ENCODE peak calls at places on chromosome 12, in five cellular contexts. H is mesendoderm, E is IMR-90, W is H1, A is mesenchymal stem cell. D is an unnamed sample.

GRCh38 chr12:80721326-80721725 is 4.6 kb downstream of the MYF5 start:
- DNase-seq in A (no peak), W (no peak), H (no peak), E (no peak), D (no peak)

GRCh38 chr12:124853781-124854636 is 9.7 kb downstream of the SCARB1 start:
- DNase-seq in A (no peak), H (no peak), E (no peak), W (no peak), D (no peak)

GRCh38 chr12:42584539-42585174 is 4.9 kb downstream of the PRICKLE1 start:
- DNase-seq in W (no peak), H (no peak), A (no peak), E (no peak), D (no peak)

GRCh38 chr12:120015313-120015712 is 26.3 kb downstream of the BICDL1 start:
- DNase-seq in A (no peak), H (no peak), E (no peak), W (no peak), D (no peak)

GRCh38 chr12:64671682-64672081 is 61.4 kb downstream of the RASSF3 start:
- DNase-seq in E (no peak), A (no peak), W (no peak), H (no peak), D (no peak)

GRCh38 chr12:30197392-30198047 is 413.8 kb upstream of the TMTC1 start:
- DNase-seq in A (peak; percentile 80), W (no peak), H (peak; percentile 28), E (peak; percentile 43), D (no peak)

GRCh38 chr12:118446247-118446646 is 69.9 kb downstream of the SUDS3 start:
- DNase-seq in A (no peak), W (no peak), E (no peak), H (peak; percentile 10), D (no peak)

GRCh38 chr12:82593901-82594396 is 92.8 kb upstream of the TMTC2 start:
- DNase-seq in E (no peak), A (no peak), H (no peak), W (no peak), D (peak; percentile 4)

GRCh38 chr12:56126732-56127239 is 1.3 kb upstream of the ESYT1 start:
- DNase-seq in W (no peak), H (no peak), E (no peak), A (no peak), D (no peak)

GRCh38 chr12:20629414-20630156 is 65.5 kb upstream of the SLCO1C1 start:
- DNase-seq in H (no peak), W (no peak), E (peak; percentile 21), A (peak; percentile 13), D (no peak)

GRCh38 chr12:5003025-5003666 is 40.5 kb upstream of the KCNA5 start:
- DNase-seq in E (peak; percentile 50), W (peak; percentile 85), A (peak; percentile 24), H (peak; percentile 78), D (peak; percentile 54)

GRCh38 chr12:110256780-110257431 is 24.1 kb upstream of the ATP2A2 start:
- DNase-seq in A (peak; percentile 62), H (no peak), E (no peak), W (no peak), D (no peak)

GRCh38 chr12:27431185-27431584 is 15.4 kb upstream of the SMCO2 start:
- DNase-seq in E (no peak), A (no peak), H (no peak), W (no peak), D (no peak)

GRCh38 chr12:70052931-70053497 is 190.2 kb upstream of the CNOT2 start:
- DNase-seq in A (peak; percentile 76), E (peak; percentile 67), H (peak; percentile 85), W (no peak), D (no peak)

GRCh38 chr12:50353869-50354593 is 42.4 kb downstream of the FAM186A start:
- DNase-seq in E (peak; percentile 34), A (peak; percentile 55), H (no peak), W (no peak), D (no peak)

GRCh38 chr12:3097186-3097804 is 20.1 kb downstream of the TSPAN9 start:
- DNase-seq in E (peak; percentile 75), W (no peak), H (peak; percentile 59), A (peak; percentile 77), D (no peak)

GRCh38 chr12:90335561-90335960 is 619.4 kb downstream of the CCER1 start:
- DNase-seq in H (no peak), W (no peak), A (no peak), E (no peak), D (no peak)

GRCh38 chr12:132393991-132394949 is 64.9 kb upstream of the GALNT9 start:
- DNase-seq in W (no peak), E (no peak), H (no peak), A (no peak), D (no peak)

GRCh38 chr12:91922139-91922538 is 223.5 kb downstream of the BTG1 start:
- DNase-seq in W (no peak), H (no peak), A (peak; percentile 45), E (peak; percentile 5), D (no peak)

GRCh38 chr12:19616781-19617180 is 177.5 kb downstream of the AEBP2 start:
- DNase-seq in W (no peak), E (no peak), H (no peak), A (no peak), D (no peak)
- H3K23ac ChIP-seq in W (no peak overlapping the region), E (no peak overlapping the region), H (no peak overlapping the region), A (no peak overlapping the region), D (no peak overlapping the region)

GRCh38 chr12:1439201-1439600 is 155.2 kb downstream of the FBXL14 start:
- DNase-seq in W (no peak), H (no peak), E (no peak), A (no peak), D (no peak)
- H2BK15ac ChIP-seq in W (no peak overlapping the region), H (no peak overlapping the region), E (no peak overlapping the region), A (no peak overlapping the region), D (no peak overlapping the region)

DNA sequence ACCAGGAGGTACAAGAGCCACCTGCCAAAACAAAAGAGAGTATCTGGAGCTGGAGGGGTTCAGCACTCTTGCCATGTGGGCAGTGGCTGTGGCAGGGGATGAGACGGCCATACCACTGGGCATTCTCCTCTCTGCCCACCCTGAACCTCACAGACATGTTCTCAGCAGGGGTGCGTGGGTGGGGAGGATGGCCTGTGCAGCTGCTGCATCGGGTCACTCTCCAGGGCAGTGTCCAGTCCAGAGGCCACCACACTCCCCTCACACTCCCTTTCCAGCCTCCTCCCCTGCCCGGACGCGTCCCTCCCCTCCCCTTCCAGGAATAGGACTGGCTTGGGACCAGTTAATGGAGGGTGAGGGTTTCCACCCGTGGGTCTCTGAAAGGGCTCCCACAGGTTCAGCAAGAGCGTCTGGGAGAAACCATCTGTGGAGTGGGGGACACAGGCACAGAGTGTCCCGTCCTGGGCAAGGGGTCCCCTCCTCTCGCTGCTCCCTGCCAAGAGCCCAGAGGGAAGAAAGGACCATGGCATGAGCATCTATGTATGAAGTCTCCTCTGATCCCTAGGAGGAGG is 501 bp downstream of the C1R start:
- DNase-seq in H (no peak), E (no peak), W (no peak), A (no peak), D (no peak)
- H3K27ac ChIP-seq in H (no peak overlapping the region), E (peak overlapping the region; percentile 84), W (no peak overlapping the region), A (no peak overlapping the region), D (no peak overlapping the region)

DNA sequence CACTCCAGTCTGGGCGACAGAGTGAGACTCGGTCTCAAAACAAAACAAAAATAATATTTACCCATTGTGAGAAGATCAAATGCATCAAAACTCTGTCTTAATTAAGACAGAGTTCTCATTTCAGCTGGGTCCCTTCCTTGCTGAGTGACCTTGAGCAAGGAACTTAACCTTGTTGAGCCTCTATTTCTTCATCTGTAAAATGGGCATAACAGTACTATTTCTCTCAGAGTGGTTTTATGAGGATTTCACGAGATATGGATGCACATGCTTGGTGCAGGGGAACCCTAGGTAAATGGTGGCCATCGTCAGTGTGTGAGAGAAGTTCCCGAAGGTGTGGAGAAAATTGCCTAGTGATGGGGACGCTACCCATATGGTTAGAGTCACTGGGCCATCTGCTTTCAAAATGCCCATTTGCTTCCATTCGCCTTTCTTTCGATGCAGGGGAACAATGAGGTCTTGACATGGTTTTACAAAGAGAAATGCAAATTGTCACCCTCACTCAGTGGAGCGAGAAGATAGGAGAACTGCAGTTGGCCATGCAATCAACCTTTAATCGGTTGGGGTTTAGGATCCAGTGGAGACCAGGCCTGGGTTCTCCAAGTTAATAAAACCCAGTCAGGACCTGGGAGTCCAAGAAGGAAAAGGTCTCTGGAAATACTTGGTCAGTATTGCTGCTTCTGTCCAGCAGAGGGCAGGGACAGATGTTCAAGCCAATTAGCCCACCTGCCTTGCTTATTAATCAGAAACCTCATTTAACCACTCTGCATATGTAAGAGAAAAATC is 37.1 kb downstream of the CFAP251 start:
- DNase-seq in A (peak; percentile 54), W (no peak), H (peak; percentile 43), E (peak; percentile 41), D (no peak)
- H3K23ac ChIP-seq in A (no peak overlapping the region), W (no peak overlapping the region), H (no peak overlapping the region), E (no peak overlapping the region), D (no peak overlapping the region)

GRCh38 chr12:52942056-52942913 is 6.6 kb upstream of the KRT18 start:
- DNase-seq in A (no peak), H (no peak), W (no peak), E (peak; percentile 45), D (no peak)
- H2BK15ac ChIP-seq in A (no peak overlapping the region), H (no peak overlapping the region), W (peak overlapping the region; percentile 3), E (no peak overlapping the region), D (no peak overlapping the region)

DNA sequence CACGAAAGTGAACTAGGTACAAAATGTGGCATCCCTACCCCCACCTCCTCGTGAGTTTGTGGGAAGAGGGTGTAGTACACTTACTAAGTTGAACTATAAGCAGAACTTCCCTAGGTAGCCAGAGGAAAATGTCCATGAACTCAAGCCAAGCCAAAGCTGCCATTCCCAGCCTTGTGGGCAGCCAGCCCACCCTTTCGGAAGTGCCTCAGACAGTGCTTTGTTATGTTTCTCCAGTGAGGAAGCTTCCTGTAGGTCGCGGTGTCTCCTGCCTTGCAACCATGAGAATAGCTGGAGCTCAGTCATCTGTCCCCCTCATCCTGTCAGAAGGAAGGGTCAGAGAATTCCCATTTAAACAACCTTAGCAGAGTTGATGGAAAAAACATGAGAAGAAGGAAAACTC is 266.9 kb downstream of the DUSP6 start:
- DNase-seq in E (no peak), A (no peak), H (peak; percentile 29), W (no peak), D (no peak)
- H3K27ac ChIP-seq in E (no peak overlapping the region), A (no peak overlapping the region), H (no peak overlapping the region), W (no peak overlapping the region), D (no peak overlapping the region)

GRCh38 chr12:75549989-75550388 is 38.6 kb upstream of the KRR1 start:
- DNase-seq in A (peak; percentile 13), E (peak; percentile 37), W (no peak), H (no peak), D (no peak)

GRCh38 chr12:75550906-75551305 is 39.5 kb upstream of the KRR1 start:
- DNase-seq in A (no peak), E (no peak), H (no peak), W (no peak), D (no peak)

GRCh38 chr12:75548879-75549278 is 37.5 kb upstream of the KRR1 start:
- DNase-seq in E (no peak), W (no peak), H (peak; percentile 30), A (no peak), D (no peak)

GRCh38 chr12:75551477-75551876 is 40.1 kb upstream of the KRR1 start:
- DNase-seq in E (no peak), H (no peak), W (no peak), A (no peak), D (no peak)

DNA sequence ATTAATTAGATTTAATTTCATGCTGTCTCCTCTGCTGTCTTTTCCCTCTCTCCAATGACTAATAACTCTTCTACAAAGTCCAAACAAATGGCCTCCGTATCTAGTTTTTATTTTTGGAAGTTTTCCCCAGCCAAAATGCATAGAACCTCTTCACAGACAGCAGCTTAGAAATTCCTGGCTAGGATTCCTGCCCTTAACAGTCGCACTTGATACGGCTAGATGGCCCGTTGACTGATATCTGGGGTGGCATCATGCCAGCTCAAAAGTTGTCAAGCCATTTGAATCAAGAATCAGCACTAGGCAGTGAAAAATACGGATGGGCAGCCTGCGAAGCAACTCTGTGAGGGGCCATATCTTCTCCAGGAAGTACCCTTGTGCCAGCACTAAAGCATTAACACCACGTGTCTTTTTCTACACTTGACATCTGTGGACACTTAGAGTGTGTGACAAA is 39.0 kb upstream of the KRR1 start:
- DNase-seq in W (no peak), A (peak; percentile 24), E (peak; percentile 29), H (no peak), D (no peak)
- H3K23ac ChIP-seq in W (no peak overlapping the region), A (no peak overlapping the region), E (peak overlapping the region; percentile 21), H (no peak overlapping the region), D (no peak overlapping the region)

D was measured in neuronal stem cell.